ENCODE peak calls at places on chromosome 21, in nine cellular contexts. T is fibroblast of lung, K is NCI-H748 treated with DMSO at 0.1 percent for 48 hours, J is AG08396, V is vagina, P is thoracic aorta, Q is NCI-H526, H is NCI-H446 treated with DMSO at 0.1 percent for 48 hours, X is activated T-helper 1 cell treated with Interleukin-2 at 50 U/mL for 16 hours. W is an unnamed sample.
A peak's percentile ranks its signal among the peaks of the same experiment; 100 is the strongest.

GRCh38 chr21:42570841-42571387 is 57.3 kb downstream of the SLC37A1 start:
- DNase-seq in V (no peak), K (peak; percentile 77), J (no peak), Q (peak; percentile 32), T (no peak), H (no peak), X (no peak), P (no peak), W (no peak)

GRCh38 chr21:42413500-42413899 is 9.8 kb downstream of the UBASH3A start:
- DNase-seq in X (no peak), Q (no peak), P (no peak), T (no peak), V (no peak), H (no peak), K (no peak), J (no peak), W (no peak)

GRCh38 chr21:45084881-45085536 is 10.6 kb downstream of the ADARB1 start:
- DNase-seq in X (no peak), V (no peak), H (no peak), K (no peak), Q (no peak), T (no peak), J (no peak), P (no peak), W (no peak)

GRCh38 chr21:28113718-28114117 is 879.0 kb downstream of the LTN1 start:
- DNase-seq in P (no peak), H (no peak), J (no peak), V (no peak), K (no peak), T (no peak), Q (no peak), X (no peak), W (no peak)

GRCh38 chr21:35525443-35525842 is 476.3 kb upstream of the RUNX1 start:
- DNase-seq in H (no peak), P (no peak), K (no peak), X (no peak), J (no peak), Q (no peak), T (no peak), V (no peak), W (no peak)

GRCh38 chr21:39055167-39055767 is 128.0 kb downstream of the PSMG1 start:
- DNase-seq in J (no peak), K (no peak), Q (no peak), T (no peak), X (no peak), P (no peak), V (peak; percentile 37), H (no peak), W (no peak)

GRCh38 chr21:16815228-16815627 is 697.6 kb upstream of the CXADR start:
- DNase-seq in Q (no peak), X (no peak), H (no peak), K (no peak), P (no peak), J (no peak), V (no peak), T (no peak), W (no peak)

GRCh38 chr21:29190920-29191319 is 60.5 kb downstream of the MAP3K7CL start:
- DNase-seq in T (peak; percentile 73), H (peak; percentile 8), K (no peak), V (no peak), X (no peak), J (no peak), P (no peak), Q (no peak), W (no peak)

GRCh38 chr21:41777934-41778815 is 11.3 kb upstream of the RIPK4 start:
- DNase-seq in V (no peak), Q (peak; percentile 70), P (peak; percentile 69), K (peak; percentile 22), T (peak; percentile 78), J (peak; percentile 92), H (peak; percentile 38), X (no peak), W (no peak)

GRCh38 chr21:42819861-42820512 is 59.4 kb downstream of the WDR4 start:
- DNase-seq in P (no peak), H (no peak), Q (no peak), T (no peak), J (no peak), X (no peak), V (no peak), K (no peak), W (no peak)

GRCh38 chr21:38930065-38930464 is 124.3 kb downstream of the ETS2 start:
- DNase-seq in X (no peak), V (no peak), K (no peak), H (no peak), J (no peak), P (no peak), Q (no peak), T (no peak), W (no peak)

GRCh38 chr21:43741425-43742096 is 22.6 kb downstream of the PDXK start:
- DNase-seq in K (no peak), X (no peak), P (no peak), Q (no peak), T (no peak), J (no peak), H (no peak), V (no peak), W (no peak)

GRCh38 chr21:46135782-46136181 is 19.6 kb downstream of the FTCD start:
- DNase-seq in P (no peak), K (no peak), J (no peak), H (no peak), T (no peak), Q (no peak), X (no peak), V (no peak), W (no peak)

GRCh38 chr21:43942621-43943020 is 69.5 kb upstream of the TRAPPC10 start:
- DNase-seq in T (no peak), J (no peak), H (no peak), X (no peak), Q (no peak), K (no peak), P (no peak), V (no peak), W (no peak)

GRCh38 chr21:46605759-46606426 is 1.0 kb upstream of the S100B start:
- DNase-seq in Q (no peak), T (no peak), P (no peak), J (no peak), X (peak; percentile 27), V (no peak), H (no peak), K (no peak), W (no peak)

GRCh38 chr21:23488245-23488644 is 2119.0 kb downstream of the MRPL39 start:
- DNase-seq in X (no peak), H (no peak), V (no peak), T (no peak), K (peak; percentile 82), Q (no peak), J (no peak), P (no peak), W (no peak)

GRCh38 chr21:38351961-38352521 is 95.2 kb downstream of the KCNJ15 start:
- DNase-seq in J (peak; percentile 73), X (no peak), T (peak; percentile 77), P (no peak), Q (no peak), H (peak; percentile 17), K (peak; percentile 41), V (peak; percentile 62), W (no peak)

GRCh38 chr21:17491716-17492414 is 21.0 kb upstream of the CXADR start:
- DNase-seq in J (peak; percentile 77), Q (no peak), T (peak; percentile 98), P (peak; percentile 25), X (no peak), H (no peak), V (no peak), K (no peak), W (no peak)

GRCh38 chr21:29332461-29333354 is 34.0 kb downstream of the BACH1 start:
- DNase-seq in Q (no peak), H (no peak), T (peak; percentile 71), J (no peak), V (no peak), K (no peak), P (no peak), X (no peak), W (no peak)

GRCh38 chr21:36688324-36688723 is 10.6 kb upstream of the SIM2 start:
- DNase-seq in X (no peak), K (no peak), Q (no peak), P (no peak), V (no peak), H (no peak), T (no peak), J (no peak), W (no peak)

GRCh38 chr21:37737497-37737896 is 178.8 kb downstream of the KCNJ6 start:
- DNase-seq in V (no peak), T (no peak), J (no peak), P (no peak), H (no peak), X (no peak), K (no peak), Q (no peak), W (no peak)

GRCh38 chr21:41766051-41766882 is 585 bp downstream of the RIPK4 start:
- DNase-seq in K (no peak), J (no peak), X (no peak), V (no peak), P (no peak), H (no peak), T (no peak), Q (no peak), W (no peak)

GRCh38 chr21:46295177-46295711 is 9.1 kb downstream of the YBEY start:
- DNase-seq in H (no peak), T (peak; percentile 24), J (no peak), V (no peak), P (no peak), Q (no peak), X (no peak), K (no peak), W (no peak)

GRCh38 chr21:16047857-16048256 is 318.1 kb downstream of the USP25 start:
- DNase-seq in J (no peak), T (peak; percentile 79), H (no peak), P (no peak), X (no peak), K (no peak), Q (no peak), V (no peak), W (no peak)

GRCh38 chr21:15282666-15283065 is 217.9 kb upstream of the NRIP1 start:
- DNase-seq in X (no peak), T (no peak), K (no peak), V (no peak), H (no peak), P (no peak), Q (no peak), J (no peak), W (no peak)

GRCh38 chr21:33265664-33266049 is 510 bp upstream of the IL10RB start:
- DNase-seq in H (no peak), P (no peak), X (no peak), V (peak; percentile 83), J (no peak), Q (peak; percentile 18), K (no peak), T (no peak), W (no peak)

GRCh38 chr21:38297193-38297592 is 40.4 kb downstream of the KCNJ15 start:
- DNase-seq in V (no peak), J (peak; percentile 20), K (no peak), X (no peak), P (no peak), T (peak; percentile 58), Q (no peak), H (peak; percentile 38), W (no peak)

GRCh38 chr21:31225713-31226112 is 118.3 kb downstream of the TIAM1 start:
- DNase-seq in J (no peak), Q (no peak), V (no peak), X (no peak), H (no peak), T (no peak), P (no peak), K (no peak), W (no peak)

GRCh38 chr21:42237577-42237976 is 18.6 kb downstream of the ABCG1 start:
- DNase-seq in J (no peak), K (no peak), P (no peak), Q (no peak), T (no peak), H (no peak), X (no peak), V (no peak), W (peak; percentile 34)

GRCh38 chr21:35637431-35637830 is 422.9 kb downstream of the SETD4 start:
- DNase-seq in T (peak; percentile 66), J (no peak), P (no peak), X (no peak), Q (no peak), V (no peak), H (no peak), K (no peak), W (no peak)

GRCh38 chr21:34313116-34313515 is 50.7 kb upstream of the KCNE2 start:
- DNase-seq in T (no peak), J (no peak), H (no peak), V (no peak), K (no peak), P (no peak), X (no peak), Q (no peak), W (no peak)

W was measured in T-helper 22 cell.